ENCODE peak calls at places on chromosomes 11 and 22, in four cellular contexts. U is ovary, Z is A549, W is AG04450. Q is an unnamed sample.

GRCh38 chr22:39927544-39927943 is 26.7 kb downstream of the GRAP2 start:
- DNase-seq in U (no peak), Z (no peak), W (no peak), Q (peak; percentile 83)

GRCh38 chr22:23182289-23183106 is 2.2 kb downstream of the BCR start:
- DNase-seq in U (no peak), Z (no peak), W (no peak), Q (peak; percentile 61)

GRCh38 chr22:32466496-32466895 is 2.2 kb upstream of the BPIFC start:
- DNase-seq in U (no peak), Z (no peak), W (no peak), Q (no peak)

GRCh38 chr11:33564856-33565453 is 135.7 kb downstream of the C11orf91 start:
- DNase-seq in U (no peak), Z (no peak), W (no peak), Q (peak; percentile 54)

GRCh38 chr11:18736590-18737148 is 10.7 kb upstream of the IGSF22 start:
- DNase-seq in U (no peak), Z (no peak), W (no peak), Q (peak; percentile 76)

GRCh38 chr22:29393019-29393608 is 4.7 kb upstream of the AP1B1 start:
- DNase-seq in U (no peak), Z (no peak), W (no peak), Q (peak; percentile 29)

GRCh38 chr11:114678125-114679036 is at the start of gene NXPE2:
- DNase-seq in U (no peak), Z (no peak), W (peak; percentile 3), Q (no peak)

GRCh38 chr11:117490019-117490679 is 162.5 kb downstream of the CEP164 start:
- DNase-seq in U (no peak), Z (no peak), W (no peak), Q (no peak)

GRCh38 chr11:71164621-71165020 is 87.8 kb downstream of the SHANK2 start:
- DNase-seq in U (no peak), Z (no peak), W (no peak), Q (peak; percentile 13)

GRCh38 chr11:71165771-71166170 is 86.6 kb downstream of the SHANK2 start:
- DNase-seq in U (no peak), Z (no peak), W (no peak), Q (peak; percentile 19)

GRCh38 chr11:71169328-71169727 is 83.0 kb downstream of the SHANK2 start:
- DNase-seq in U (no peak), Z (no peak), W (no peak), Q (no peak)

GRCh38 chr11:71163371-71163770 is 89.0 kb downstream of the SHANK2 start:
- DNase-seq in U (no peak), Z (no peak), W (no peak), Q (peak; percentile 37)

GRCh38 chr11:71164186-71164585 is 88.2 kb downstream of the SHANK2 start:
- DNase-seq in U (no peak), Z (no peak), W (no peak), Q (peak; percentile 36)
- H3K4me3 ChIP-seq in U (no peak overlapping the region), Z (no peak overlapping the region), W (no peak overlapping the region), Q (peak overlapping the region; percentile 19)

GRCh38 chr11:122293298-122294023 is 177.4 kb upstream of the BLID start:
- DNase-seq in U (no peak), Z (no peak), W (no peak), Q (no peak)
- TF ChIP-seq CTCF in U (no peak), Z (no peak), W (peak; percentile 37), Q (peak; percentile 70)

GRCh38 chr11:44618561-44619425 is 53.3 kb downstream of the CD82 start:
- DNase-seq in U (peak; percentile 14), Z (no peak), W (no peak), Q (peak; percentile 45)

GRCh38 chr11:44615913-44616806 is 50.7 kb downstream of the CD82 start:
- DNase-seq in U (no peak), Z (no peak), W (no peak), Q (no peak)

GRCh38 chr11:44619931-44620725 is 54.7 kb downstream of the CD82 start:
- DNase-seq in U (peak; percentile 15), Z (no peak), W (no peak), Q (peak; percentile 34)

GRCh38 chr11:44615041-44615513 is 49.6 kb downstream of the CD82 start:
- DNase-seq in U (no peak), Z (no peak), W (no peak), Q (no peak)

GRCh38 chr11:44617671-44618461 is 52.4 kb downstream of the CD82 start:
- DNase-seq in U (no peak), Z (no peak), W (no peak), Q (peak; percentile 42)
- H3K4me3 ChIP-seq in U (no peak overlapping the region), Z (no peak overlapping the region), W (no peak overlapping the region), Q (no peak overlapping the region)

GRCh38 chr11:131108780-131109179 is 192.5 kb upstream of the SNX19 start:
- DNase-seq in U (no peak), Z (no peak), W (peak; percentile 10), Q (no peak)

GRCh38 chr11:131109256-131109655 is 193.0 kb upstream of the SNX19 start:
- DNase-seq in U (no peak), Z (no peak), W (peak; percentile 21), Q (no peak)

DNA sequence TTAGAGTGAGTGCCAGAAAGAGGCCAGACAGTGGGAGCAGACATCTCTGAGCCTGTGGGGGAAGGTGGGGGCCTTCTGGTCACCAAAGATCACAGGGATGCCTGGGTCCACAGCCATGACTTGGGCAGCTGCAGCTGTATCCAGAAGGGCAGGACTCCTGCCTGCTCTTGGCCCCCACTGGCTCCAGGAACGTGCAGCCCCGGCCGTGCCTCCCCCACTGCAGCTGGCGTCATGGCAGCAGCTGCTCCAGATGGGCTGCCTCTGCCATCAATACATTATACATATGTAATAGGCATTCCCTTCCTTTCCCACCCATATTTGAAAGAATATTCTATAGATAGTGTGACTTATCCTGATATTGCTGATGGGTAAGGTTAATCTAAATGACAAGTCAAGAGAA is 195.5 kb upstream of the SNX19 start:
- DNase-seq in U (no peak), Z (no peak), W (no peak), Q (no peak)
- TF ChIP-seq CTCF in U (no peak), Z (no peak), W (no peak), Q (no peak)

DNA sequence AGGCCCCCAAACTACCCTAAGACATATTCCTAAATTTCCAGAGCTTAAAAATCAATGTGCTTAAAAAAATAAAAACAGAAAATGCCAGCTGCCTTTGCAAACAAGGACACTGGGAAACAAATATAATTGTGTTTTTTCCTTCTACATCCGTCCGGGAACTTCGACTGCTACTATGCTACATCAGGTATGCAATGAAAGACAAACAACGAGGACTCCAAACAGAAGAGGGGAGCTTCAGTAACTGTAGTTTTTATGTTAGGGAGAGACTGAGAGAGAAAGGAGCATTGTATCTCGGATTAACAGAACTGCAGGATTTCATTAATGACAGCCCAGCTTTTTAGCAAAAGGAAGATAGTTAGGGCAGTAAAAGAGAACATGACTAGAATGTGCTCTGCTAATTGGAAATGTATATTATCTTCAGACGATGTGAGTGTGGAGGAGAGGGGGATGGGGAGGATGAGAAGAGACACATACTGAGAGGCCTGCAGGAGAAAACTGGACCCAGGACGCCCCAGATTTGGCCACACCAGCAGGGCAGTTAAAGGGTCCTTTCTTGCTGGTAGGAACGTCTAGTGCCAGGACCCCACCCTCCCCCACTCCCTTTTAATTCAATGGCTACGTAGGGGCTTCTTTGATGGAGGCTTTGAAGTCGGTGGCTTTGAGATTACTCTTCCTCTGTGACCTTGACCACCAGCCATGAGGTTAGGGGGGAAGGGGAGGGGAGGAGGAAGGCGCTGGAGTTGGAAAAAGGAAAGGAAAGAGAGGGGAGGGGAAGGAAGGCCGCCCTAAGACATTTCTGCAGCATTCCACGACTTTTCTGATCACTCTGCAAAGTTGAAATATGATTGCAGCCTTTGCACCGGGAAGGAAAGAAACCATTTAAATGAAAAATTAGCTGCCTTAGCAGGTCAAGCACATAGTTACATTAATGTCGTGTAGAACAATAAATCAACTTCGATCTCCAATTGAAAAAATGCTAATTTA is 187.1 kb downstream of the BLID start:
- DNase-seq in U (peak; percentile 40), Z (no peak), W (no peak), Q (peak; percentile 65)
- H3K4me3 ChIP-seq in U (peak overlapping the region; percentile 23), Z (no peak overlapping the region), W (peak overlapping the region; percentile 5), Q (peak overlapping the region; percentile 57)

GRCh38 chr11:22331771-22332170 is 6.4 kb upstream of the SLC17A6 start:
- DNase-seq in U (no peak), Z (no peak), W (no peak), Q (no peak)
- TF ChIP-seq CTCF in U (no peak), Z (peak; percentile 36), W (no peak), Q (no peak)